ENCODE peak calls at places on chromosomes 12 and 14, in seven cellular contexts. Y is DMS 273 treated with DMSO at 0.1 percent for 48 hours, X is Peyer's patch, I is T-cell, E is AG04450, W is T-helper 1 cell, V is HT-29. B is an unnamed sample.

GRCh38 chr12:46915082-46915481 is 89.3 kb upstream of the SLC38A4 start:
- DNase-seq in I (no peak), V (no peak), W (no peak), X (no peak), Y (no peak), E (peak), B (no peak)

GRCh38 chr12:27667540-27667939 is 28.7 kb upstream of the REP15 start:
- DNase-seq in Y (no peak), X (no peak), W (no peak), E (no peak), V (no peak), I (no peak), B (no peak)

GRCh38 chr12:47837190-47838171 is 17.8 kb upstream of the HDAC7 start:
- DNase-seq in V (peak), W (peak), I (peak), Y (no peak), X (peak), E (no peak), B (peak)

GRCh38 chr12:104055686-104056388 is 5.8 kb upstream of the GLT8D2 start:
- DNase-seq in I (no peak), E (no peak), Y (peak), W (no peak), V (no peak), X (no peak), B (no peak)

GRCh38 chr14:75837151-75837787 is 144.5 kb downstream of the TGFB3 start:
- DNase-seq in E (no peak), Y (no peak), X (no peak), I (no peak), V (no peak), W (no peak), B (no peak)

GRCh38 chr12:63056649-63057048 is 94.4 kb downstream of the AVPR1A start:
- DNase-seq in E (no peak), V (no peak), Y (no peak), I (no peak), W (no peak), X (no peak), B (no peak)

GRCh38 chr12:130083002-130083401 is 79.3 kb upstream of the FZD10 start:
- DNase-seq in E (no peak), V (no peak), I (no peak), W (no peak), Y (no peak), X (no peak), B (no peak)

GRCh38 chr12:109385339-109386078 is 37.8 kb downstream of the MYO1H start:
- DNase-seq in V (peak), I (no peak), X (no peak), W (no peak), E (peak), Y (peak), B (peak)

GRCh38 chr14:33509927-33510535 is 440.8 kb downstream of the EGLN3 start:
- DNase-seq in E (no peak), V (no peak), I (no peak), Y (no peak), W (no peak), X (no peak), B (no peak)

GRCh38 chr12:71865166-71865713 is 25.7 kb downstream of the TBC1D15 start:
- DNase-seq in Y (no peak), V (no peak), I (no peak), E (peak), X (no peak), W (no peak), B (no peak)

GRCh38 chr12:70721958-70722357 is 84.7 kb upstream of the PTPRB start:
- DNase-seq in I (no peak), X (no peak), E (no peak), Y (no peak), W (no peak), V (no peak), B (no peak)

GRCh38 chr14:50037837-50038236 is 78.5 kb downstream of the VCPKMT start:
- DNase-seq in I (no peak), Y (no peak), W (no peak), E (no peak), X (no peak), V (no peak), B (no peak)

GRCh38 chr14:23544511-23545447 is 6.8 kb downstream of the ZFHX2 start:
- DNase-seq in W (no peak), X (peak), V (no peak), E (no peak), I (no peak), Y (peak), B (no peak)

GRCh38 chr14:99188721-99189120 is 83.3 kb downstream of the BCL11B start:
- DNase-seq in W (no peak), I (peak), E (no peak), V (no peak), X (no peak), Y (no peak), B (no peak)

GRCh38 chr12:65278576-65279386 is at the start of gene MSRB3:
- DNase-seq in W (no peak), X (peak), E (peak), V (no peak), I (no peak), Y (no peak), B (no peak)

GRCh38 chr12:117820216-117820907 is 148.4 kb downstream of the KSR2 start:
- DNase-seq in Y (no peak), E (no peak), X (no peak), I (no peak), W (no peak), V (no peak), B (no peak)

GRCh38 chr12:79927772-79928474 is 7.0 kb downstream of the PPP1R12A start:
- DNase-seq in X (no peak), V (no peak), E (no peak), W (no peak), I (peak), Y (no peak), B (peak)

GRCh38 chr14:50946234-50946935 is 2.1 kb upstream of the PYGL start:
- DNase-seq in Y (no peak), E (no peak), X (no peak), W (no peak), V (no peak), I (no peak), B (no peak)

GRCh38 chr14:90698379-90698869 is 117.8 kb downstream of the TTC7B start:
- DNase-seq in X (no peak), W (no peak), I (no peak), E (no peak), Y (peak), V (no peak), B (no peak)

GRCh38 chr12:16473610-16474326 is 126.3 kb downstream of the MGST1 start:
- DNase-seq in E (peak), Y (no peak), X (no peak), W (no peak), V (no peak), I (no peak), B (no peak)

GRCh38 chr12:13234045-13234641 is 37.6 kb downstream of the EMP1 start:
- DNase-seq in W (no peak), I (no peak), V (peak), E (no peak), X (no peak), Y (no peak), B (peak)

GRCh38 chr12:128537668-128538067 is 270.7 kb downstream of the TMEM132C start:
- DNase-seq in V (no peak), E (no peak), I (no peak), Y (no peak), X (no peak), W (no peak), B (no peak)

GRCh38 chr12:27696864-27697564 is 767 bp downstream of the REP15 start:
- DNase-seq in X (no peak), V (no peak), W (no peak), I (no peak), E (no peak), Y (no peak), B (no peak)

GRCh38 chr12:89999699-90000505 is 291.3 kb upstream of the ATP2B1 start:
- DNase-seq in E (peak), I (no peak), W (no peak), X (no peak), V (no peak), Y (no peak), B (no peak)